ENCODE peak calls at places on chromosomes 4 and X, in six cellular contexts. One of them, this sample, is unnamed.

GRCh38 chrX:45889471-45889870 is 655.8 kb downstream of the ZNF674 start:
- DNase-seq in activated naive CD4-positive, alpha-beta T cell treated with anti-CD3 and anti-CD28 coated beads for 36 hours: no peak
- DNase-seq in amniotic stem cell: no peak
- DNase-seq in omental fat pad: no peak
- DNase-seq in fibroblast of mammary gland: peak
- DNase-seq in RPMI7951: peak
- DNase-seq in this sample: no peak

GRCh38 chr4:121675715-121676114 is 21.1 kb downstream of the ANXA5 start:
- DNase-seq in fibroblast of mammary gland: peak
- DNase-seq in omental fat pad: no peak
- DNase-seq in activated naive CD4-positive, alpha-beta T cell treated with anti-CD3 and anti-CD28 coated beads for 36 hours: no peak
- DNase-seq in amniotic stem cell: no peak
- DNase-seq in RPMI7951: no peak
- DNase-seq in this sample: no peak

GRCh38 chr4:153188966-153189801 is 15.1 kb upstream of the TRIM2 start:
- DNase-seq in amniotic stem cell: no peak
- DNase-seq in RPMI7951: peak
- DNase-seq in activated naive CD4-positive, alpha-beta T cell treated with anti-CD3 and anti-CD28 coated beads for 36 hours: no peak
- DNase-seq in fibroblast of mammary gland: peak
- DNase-seq in omental fat pad: no peak
- DNase-seq in this sample: no peak

GRCh38 chr4:10180927-10181744 is 64.5 kb upstream of the WDR1 start:
- DNase-seq in amniotic stem cell: no peak
- DNase-seq in activated naive CD4-positive, alpha-beta T cell treated with anti-CD3 and anti-CD28 coated beads for 36 hours: peak
- DNase-seq in omental fat pad: no peak
- DNase-seq in fibroblast of mammary gland: peak
- DNase-seq in RPMI7951: peak
- DNase-seq in this sample: no peak

GRCh38 chr4:113524096-113524495 is 237.4 kb downstream of the CAMK2D start:
- DNase-seq in RPMI7951: no peak
- DNase-seq in amniotic stem cell: no peak
- DNase-seq in fibroblast of mammary gland: no peak
- DNase-seq in omental fat pad: no peak
- DNase-seq in activated naive CD4-positive, alpha-beta T cell treated with anti-CD3 and anti-CD28 coated beads for 36 hours: no peak
- DNase-seq in this sample: no peak

GRCh38 chr4:87151730-87152129 is 68.7 kb downstream of the KLHL8 start:
- DNase-seq in RPMI7951: no peak
- DNase-seq in fibroblast of mammary gland: no peak
- DNase-seq in omental fat pad: no peak
- DNase-seq in activated naive CD4-positive, alpha-beta T cell treated with anti-CD3 and anti-CD28 coated beads for 36 hours: no peak
- DNase-seq in amniotic stem cell: no peak
- DNase-seq in this sample: no peak

GRCh38 chr4:104465201-104465600 is 29.5 kb downstream of the CXXC4 start:
- DNase-seq in activated naive CD4-positive, alpha-beta T cell treated with anti-CD3 and anti-CD28 coated beads for 36 hours: no peak
- DNase-seq in amniotic stem cell: no peak
- DNase-seq in omental fat pad: no peak
- DNase-seq in fibroblast of mammary gland: peak
- DNase-seq in RPMI7951: no peak
- DNase-seq in this sample: no peak

GRCh38 chrX:110045988-110046387 is 43.1 kb downstream of the TMEM164 start:
- DNase-seq in amniotic stem cell: no peak
- DNase-seq in activated naive CD4-positive, alpha-beta T cell treated with anti-CD3 and anti-CD28 coated beads for 36 hours: no peak
- DNase-seq in omental fat pad: no peak
- DNase-seq in fibroblast of mammary gland: peak
- DNase-seq in RPMI7951: no peak
- DNase-seq in this sample: no peak

GRCh38 chr4:1693131-1693896 is 9.2 kb upstream of the FAM53A start:
- DNase-seq in amniotic stem cell: peak
- DNase-seq in RPMI7951: peak
- DNase-seq in fibroblast of mammary gland: peak
- DNase-seq in activated naive CD4-positive, alpha-beta T cell treated with anti-CD3 and anti-CD28 coated beads for 36 hours: peak
- DNase-seq in omental fat pad: no peak
- DNase-seq in this sample: peak

GRCh38 chrX:31656013-31656412 is 584.2 kb upstream of the FTHL17 start:
- DNase-seq in fibroblast of mammary gland: peak
- DNase-seq in RPMI7951: no peak
- DNase-seq in activated naive CD4-positive, alpha-beta T cell treated with anti-CD3 and anti-CD28 coated beads for 36 hours: no peak
- DNase-seq in amniotic stem cell: no peak
- DNase-seq in omental fat pad: no peak
- DNase-seq in this sample: no peak

GRCh38 chrX:30798810-30799209 is 90.2 kb downstream of the TAB3 start:
- DNase-seq in RPMI7951: no peak
- DNase-seq in amniotic stem cell: no peak
- DNase-seq in omental fat pad: no peak
- DNase-seq in fibroblast of mammary gland: no peak
- DNase-seq in activated naive CD4-positive, alpha-beta T cell treated with anti-CD3 and anti-CD28 coated beads for 36 hours: no peak
- DNase-seq in this sample: no peak

GRCh38 chrX:45712067-45712466 is 511.4 kb upstream of the DIPK2B start:
- DNase-seq in fibroblast of mammary gland: peak
- DNase-seq in activated naive CD4-positive, alpha-beta T cell treated with anti-CD3 and anti-CD28 coated beads for 36 hours: no peak
- DNase-seq in amniotic stem cell: no peak
- DNase-seq in RPMI7951: peak
- DNase-seq in omental fat pad: no peak
- DNase-seq in this sample: no peak

GRCh38 chr4:141352775-141353544 is 132.3 kb downstream of the ZNF330 start:
- DNase-seq in RPMI7951: peak
- DNase-seq in fibroblast of mammary gland: peak
- DNase-seq in omental fat pad: no peak
- DNase-seq in activated naive CD4-positive, alpha-beta T cell treated with anti-CD3 and anti-CD28 coated beads for 36 hours: no peak
- DNase-seq in amniotic stem cell: no peak
- DNase-seq in this sample: no peak

GRCh38 chrX:19514791-19515614 is at the start of gene MAP3K15:
- DNase-seq in amniotic stem cell: no peak
- DNase-seq in fibroblast of mammary gland: peak
- DNase-seq in RPMI7951: peak
- DNase-seq in omental fat pad: no peak
- DNase-seq in activated naive CD4-positive, alpha-beta T cell treated with anti-CD3 and anti-CD28 coated beads for 36 hours: peak
- DNase-seq in this sample: peak

GRCh38 chr4:73443224-73443623 is 7.2 kb downstream of the AFP start:
- DNase-seq in RPMI7951: no peak
- DNase-seq in amniotic stem cell: no peak
- DNase-seq in fibroblast of mammary gland: no peak
- DNase-seq in omental fat pad: no peak
- DNase-seq in activated naive CD4-positive, alpha-beta T cell treated with anti-CD3 and anti-CD28 coated beads for 36 hours: no peak
- DNase-seq in this sample: no peak

GRCh38 chr4:47270226-47270888 is 193.1 kb downstream of the COMMD8 start:
- DNase-seq in RPMI7951: no peak
- DNase-seq in activated naive CD4-positive, alpha-beta T cell treated with anti-CD3 and anti-CD28 coated beads for 36 hours: no peak
- DNase-seq in fibroblast of mammary gland: no peak
- DNase-seq in amniotic stem cell: no peak
- DNase-seq in omental fat pad: no peak
- DNase-seq in this sample: no peak

GRCh38 chr4:59553739-59554126 is 1646.4 kb upstream of the ADGRL3 start:
- DNase-seq in fibroblast of mammary gland: peak
- DNase-seq in RPMI7951: peak
- DNase-seq in amniotic stem cell: peak
- DNase-seq in omental fat pad: no peak
- DNase-seq in activated naive CD4-positive, alpha-beta T cell treated with anti-CD3 and anti-CD28 coated beads for 36 hours: no peak
- DNase-seq in this sample: no peak

GRCh38 chr4:132437117-132437516 is 712.0 kb upstream of the PCDH10 start:
- DNase-seq in fibroblast of mammary gland: no peak
- DNase-seq in omental fat pad: no peak
- DNase-seq in RPMI7951: no peak
- DNase-seq in activated naive CD4-positive, alpha-beta T cell treated with anti-CD3 and anti-CD28 coated beads for 36 hours: no peak
- DNase-seq in amniotic stem cell: no peak
- DNase-seq in this sample: no peak

GRCh38 chr4:80091688-80092087 is 18.7 kb upstream of the ANTXR2 start:
- DNase-seq in omental fat pad: no peak
- DNase-seq in amniotic stem cell: no peak
- DNase-seq in RPMI7951: no peak
- DNase-seq in fibroblast of mammary gland: no peak
- DNase-seq in activated naive CD4-positive, alpha-beta T cell treated with anti-CD3 and anti-CD28 coated beads for 36 hours: no peak
- DNase-seq in this sample: no peak

GRCh38 chr4:5370286-5370685 is 319.0 kb downstream of the STK32B start:
- DNase-seq in activated naive CD4-positive, alpha-beta T cell treated with anti-CD3 and anti-CD28 coated beads for 36 hours: no peak
- DNase-seq in RPMI7951: peak
- DNase-seq in amniotic stem cell: no peak
- DNase-seq in omental fat pad: no peak
- DNase-seq in fibroblast of mammary gland: peak
- DNase-seq in this sample: no peak

GRCh38 chrX:48498374-48498809 is 10.4 kb upstream of the PORCN start:
- DNase-seq in omental fat pad: no peak
- DNase-seq in activated naive CD4-positive, alpha-beta T cell treated with anti-CD3 and anti-CD28 coated beads for 36 hours: no peak
- DNase-seq in amniotic stem cell: peak
- DNase-seq in fibroblast of mammary gland: peak
- DNase-seq in RPMI7951: peak
- DNase-seq in this sample: no peak

GRCh38 chr4:73606465-73606974 is 13.7 kb downstream of the RASSF6 start:
- DNase-seq in RPMI7951: no peak
- DNase-seq in fibroblast of mammary gland: no peak
- DNase-seq in amniotic stem cell: no peak
- DNase-seq in omental fat pad: no peak
- DNase-seq in activated naive CD4-positive, alpha-beta T cell treated with anti-CD3 and anti-CD28 coated beads for 36 hours: no peak
- DNase-seq in this sample: no peak

GRCh38 chr4:174538876-174539250 is 16.6 kb upstream of the HPGD start:
- DNase-seq in RPMI7951: no peak
- DNase-seq in amniotic stem cell: no peak
- DNase-seq in omental fat pad: no peak
- DNase-seq in fibroblast of mammary gland: no peak
- DNase-seq in activated naive CD4-positive, alpha-beta T cell treated with anti-CD3 and anti-CD28 coated beads for 36 hours: no peak
- DNase-seq in this sample: no peak

GRCh38 chr4:508675-509373 is 9.8 kb downstream of the PIGG start:
- DNase-seq in amniotic stem cell: no peak
- DNase-seq in activated naive CD4-positive, alpha-beta T cell treated with anti-CD3 and anti-CD28 coated beads for 36 hours: peak
- DNase-seq in fibroblast of mammary gland: no peak
- DNase-seq in RPMI7951: no peak
- DNase-seq in omental fat pad: no peak
- DNase-seq in this sample: no peak

GRCh38 chr4:184583738-184584502 is 65.3 kb downstream of the CASP3 start:
- DNase-seq in fibroblast of mammary gland: no peak
- DNase-seq in omental fat pad: no peak
- DNase-seq in amniotic stem cell: no peak
- DNase-seq in activated naive CD4-positive, alpha-beta T cell treated with anti-CD3 and anti-CD28 coated beads for 36 hours: peak
- DNase-seq in RPMI7951: no peak
- DNase-seq in this sample: no peak

GRCh38 chr4:40595981-40596380 is 33.7 kb downstream of the RBM47 start:
- DNase-seq in omental fat pad: no peak
- DNase-seq in activated naive CD4-positive, alpha-beta T cell treated with anti-CD3 and anti-CD28 coated beads for 36 hours: no peak
- DNase-seq in RPMI7951: no peak
- DNase-seq in fibroblast of mammary gland: no peak
- DNase-seq in amniotic stem cell: no peak
- DNase-seq in this sample: no peak

GRCh38 chr4:3676907-3677495 is 89.2 kb upstream of the ADRA2C start:
- DNase-seq in RPMI7951: no peak
- DNase-seq in fibroblast of mammary gland: no peak
- DNase-seq in activated naive CD4-positive, alpha-beta T cell treated with anti-CD3 and anti-CD28 coated beads for 36 hours: no peak
- DNase-seq in amniotic stem cell: no peak
- DNase-seq in omental fat pad: no peak
- DNase-seq in this sample: no peak

GRCh38 chr4:38463268-38463958 is 200.6 kb upstream of the KLF3 start:
- DNase-seq in omental fat pad: no peak
- DNase-seq in amniotic stem cell: no peak
- DNase-seq in RPMI7951: peak
- DNase-seq in fibroblast of mammary gland: no peak
- DNase-seq in activated naive CD4-positive, alpha-beta T cell treated with anti-CD3 and anti-CD28 coated beads for 36 hours: no peak
- DNase-seq in this sample: no peak

GRCh38 chr4:177485528-177485927 is 43.3 kb upstream of the AGA start:
- DNase-seq in fibroblast of mammary gland: peak
- DNase-seq in activated naive CD4-positive, alpha-beta T cell treated with anti-CD3 and anti-CD28 coated beads for 36 hours: no peak
- DNase-seq in RPMI7951: peak
- DNase-seq in omental fat pad: no peak
- DNase-seq in amniotic stem cell: peak
- DNase-seq in this sample: no peak

GRCh38 chrX:12330841-12331240 is 192.6 kb downstream of the FRMPD4 start:
- DNase-seq in amniotic stem cell: no peak
- DNase-seq in fibroblast of mammary gland: no peak
- DNase-seq in activated naive CD4-positive, alpha-beta T cell treated with anti-CD3 and anti-CD28 coated beads for 36 hours: no peak
- DNase-seq in omental fat pad: no peak
- DNase-seq in RPMI7951: peak
- DNase-seq in this sample: no peak

GRCh38 chr4:1330761-1331590 is 16.0 kb upstream of the UVSSA start:
- DNase-seq in RPMI7951: no peak
- DNase-seq in fibroblast of mammary gland: no peak
- DNase-seq in omental fat pad: no peak
- DNase-seq in amniotic stem cell: no peak
- DNase-seq in activated naive CD4-positive, alpha-beta T cell treated with anti-CD3 and anti-CD28 coated beads for 36 hours: peak
- DNase-seq in this sample: no peak

GRCh38 chr4:112510191-112510467 is 5.9 kb downstream of the NEUROG2 start:
- DNase-seq in amniotic stem cell: no peak
- DNase-seq in fibroblast of mammary gland: no peak
- DNase-seq in omental fat pad: no peak
- DNase-seq in activated naive CD4-positive, alpha-beta T cell treated with anti-CD3 and anti-CD28 coated beads for 36 hours: peak
- DNase-seq in RPMI7951: no peak
- DNase-seq in this sample: no peak

This sample was measured in activated B cell treated with CpG ODN at 0.5 μM for 24 hours.